ENCODE peak calls at places on chromosomes 13 and 19, in ten cellular contexts. J is Peyer's patch; W is naive thymus-derived CD4-positive, alpha-beta T cell; Q is PC-3; I is ovary; O is stomach; B is aorta; C is neural progenitor cell; L is HCT116; T is psoas muscle. U is an unnamed sample. For H3K9me3, the result is how much of the 10 kb centered on the place peaks cover.

GRCh38 chr19:35295792-35296462 is 4.0 kb downstream of the MAG start:
- DNase-seq in J (no peak), W (peak), Q (no peak), I (no peak), O (no peak), B (no peak), C (no peak), L (no peak), T (no peak), U (no peak)

GRCh38 chr13:84816567-84817133 is 934.4 kb upstream of the SLITRK1 start:
- DNase-seq in J (no peak), W (no peak), Q (no peak), I (no peak), O (no peak), B (no peak), C (no peak), L (no peak), T (no peak), U (no peak)

GRCh38 chr19:34482380-34483250 is 1.1 kb downstream of the WTIP start:
- DNase-seq in J (no peak), W (no peak), Q (no peak), I (peak), O (no peak), B (no peak), C (peak), L (no peak), T (no peak), U (peak)

GRCh38 chr13:63455938-63456337 is 2040.3 kb upstream of the PCDH20 start:
- DNase-seq in J (no peak), W (no peak), Q (peak), I (no peak), O (no peak), B (no peak), C (peak), L (no peak), T (no peak), U (no peak)

GRCh38 chr19:862529-863304 is 3.3 kb downstream of the CFD start:
- DNase-seq in J (peak), W (peak), Q (no peak), I (peak), O (peak), B (peak), C (peak), L (no peak), T (peak), U (peak)

GRCh38 chr19:33639034-33639681 is 17.4 kb downstream of the CHST8 start:
- DNase-seq in J (no peak), W (no peak), Q (no peak), I (no peak), O (no peak), B (peak), C (no peak), L (no peak), T (no peak), U (no peak)

GRCh38 chr13:53460776-53461175 is 432.2 kb downstream of the OLFM4 start:
- DNase-seq in J (no peak), W (no peak), Q (no peak), I (no peak), O (no peak), B (no peak), C (peak), L (no peak), T (no peak), U (no peak)

GRCh38 chr19:19900124-19900523 is 622 bp upstream of the ZNF93 start:
- DNase-seq in J (no peak), W (no peak), Q (no peak), I (no peak), O (no peak), B (no peak), C (no peak), L (no peak), T (no peak), U (peak)

GRCh38 chr19:56015756-56016155 is 29.2 kb downstream of the NLRP5 start:
- DNase-seq in J (no peak), W (no peak), Q (peak), I (no peak), O (no peak), B (no peak), C (peak), L (no peak), T (no peak), U (no peak)

GRCh38 chr13:50389726-50390125 is 374.5 kb downstream of the KCNRG start:
- DNase-seq in J (no peak), W (no peak), Q (no peak), I (no peak), O (no peak), B (no peak), C (no peak), L (no peak), T (no peak), U (no peak)

GRCh38 chr13:28478127-28478526 is 16.8 kb downstream of the FLT1 start:
- DNase-seq in J (no peak), W (no peak), Q (no peak), I (no peak), O (no peak), B (no peak), C (no peak), L (no peak), T (no peak), U (no peak)

GRCh38 chr19:58279925-58280316 is 1.2 kb downstream of the ZNF8 start:
- DNase-seq in J (no peak), W (no peak), Q (no peak), I (no peak), O (no peak), B (no peak), C (no peak), L (no peak), T (no peak), U (no peak)
- H3K9me3 ChIP-seq in J (under half), W (under half), Q (under half), I (under half), O (under half), B (under half), C (under half), L (under half), T (under half), U (under half)

GRCh38 chr19:52198678-52199077 is 8.8 kb downstream of the PPP2R1A start:
- DNase-seq in J (no peak), W (no peak), Q (no peak), I (no peak), O (no peak), B (no peak), C (no peak), L (no peak), T (no peak), U (no peak)

GRCh38 chr19:52200044-52200443 is 10.2 kb downstream of the PPP2R1A start:
- DNase-seq in J (no peak), W (no peak), Q (peak), I (no peak), O (no peak), B (peak), C (no peak), L (no peak), T (peak), U (peak)

GRCh38 chr19:52191951-52192350 is 2.1 kb downstream of the PPP2R1A start:
- DNase-seq in J (no peak), W (no peak), Q (no peak), I (no peak), O (no peak), B (no peak), C (no peak), L (no peak), T (no peak), U (no peak)

GRCh38 chr19:52197964-52198363 is 8.1 kb downstream of the PPP2R1A start:
- DNase-seq in J (no peak), W (no peak), Q (no peak), I (no peak), O (no peak), B (no peak), C (no peak), L (no peak), T (no peak), U (no peak)

GRCh38 chr19:52196256-52196967 is 6.6 kb downstream of the PPP2R1A start:
- DNase-seq in J (no peak), W (no peak), Q (no peak), I (no peak), O (no peak), B (no peak), C (no peak), L (no peak), T (no peak), U (no peak)
- H3K9me3 ChIP-seq in J (under half), W (under half), Q (under half), I (under half), O (under half), B (under half), C (under half), L (under half), T (under half), U (under half)

DNA sequence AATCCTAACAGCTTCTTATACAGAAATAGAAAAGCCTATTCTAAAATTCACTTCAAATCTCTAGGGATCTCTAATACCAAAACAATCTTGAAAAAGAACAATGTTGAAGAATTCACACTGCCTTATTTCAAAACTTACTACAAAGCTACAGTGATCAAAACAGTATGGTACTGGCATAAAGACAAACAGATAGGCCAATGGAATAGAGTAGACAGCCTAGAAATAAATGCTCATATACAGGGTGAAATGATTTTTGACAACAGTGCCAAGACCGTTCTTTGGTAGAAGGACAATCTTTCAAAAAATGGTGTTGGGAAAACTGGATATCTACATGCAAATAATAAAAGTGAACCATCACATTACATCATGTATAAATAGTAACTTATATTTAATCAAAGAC is 11.8 kb upstream of the ZNF563 start:
- DNase-seq in J (no peak), W (no peak), Q (no peak), I (no peak), O (no peak), B (no peak), C (no peak), L (no peak), T (no peak), U (no peak)
- H3K9me3 ChIP-seq in J (under half), W (under half), Q (half or more), I (under half), O (under half), B (under half), C (under half), L (under half), T (under half), U (half or more)

DNA sequence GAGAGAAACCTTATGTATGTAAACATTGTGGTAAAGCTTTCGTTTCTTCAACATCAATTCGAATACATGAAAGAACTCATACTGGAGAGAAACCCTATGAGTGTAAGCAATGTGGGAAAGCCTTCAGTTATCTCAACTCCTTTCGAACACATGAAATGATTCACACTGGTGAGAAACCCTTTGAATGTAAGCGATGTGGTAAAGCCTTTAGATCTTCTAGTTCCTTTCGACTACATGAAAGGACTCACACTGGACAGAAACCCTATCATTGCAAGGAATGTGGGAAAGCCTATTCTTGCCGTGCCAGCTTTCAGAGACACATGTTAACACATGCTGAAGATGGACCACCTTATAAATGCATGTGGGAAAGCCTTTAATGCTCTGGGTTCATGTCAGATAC is 24.7 kb downstream of the ZNF136 start:
- DNase-seq in J (no peak), W (peak), Q (peak), I (no peak), O (no peak), B (no peak), C (no peak), L (no peak), T (no peak), U (no peak)
- H3K9me3 ChIP-seq in J (under half), W (half or more), Q (half or more), I (under half), O (under half), B (under half), C (under half), L (half or more), T (half or more), U (half or more)

U was measured in MG63.